ENCODE peak calls at places on chromosomes 11 and 22, in seven cellular contexts. Y, B, U, E, Z, X and Q are unnamed samples.

GRCh38 chr22:26606611-26607010 is 11.2 kb downstream of the CRYBB1 start:
- DNase-seq in Z (no peak), Y (no peak), E (no peak), B (no peak), X (no peak), U (no peak), Q (no peak)

GRCh38 chr11:79686703-79687419 is 246.0 kb upstream of the TENM4 start:
- DNase-seq in Z (no peak), B (no peak), U (no peak), Y (no peak), E (no peak), X (no peak), Q (no peak)

GRCh38 chr22:31102441-31103081 is 4.8 kb downstream of the SELENOM start:
- DNase-seq in E (peak; percentile 84), Z (no peak), B (no peak), Y (peak; percentile 47), X (no peak), U (no peak), Q (no peak)

GRCh38 chr11:115480611-115481010 is 23.6 kb downstream of the CADM1 start:
- DNase-seq in X (no peak), Y (no peak), Z (no peak), E (no peak), B (no peak), U (no peak), Q (no peak)

GRCh38 chr11:3835100-3835485 is 5.7 kb downstream of the RHOG start:
- DNase-seq in B (no peak), E (no peak), X (no peak), Z (no peak), Y (peak; percentile 83), U (no peak), Q (no peak)

GRCh38 chr11:74680035-74680671 is 51.1 kb downstream of the CHRDL2 start:
- DNase-seq in Z (no peak), U (no peak), E (no peak), Y (no peak), X (no peak), B (no peak), Q (no peak)

GRCh38 chr22:21856868-21857267 is 10.6 kb downstream of the MAPK1 start:
- DNase-seq in B (no peak), Z (no peak), E (no peak), X (no peak), U (no peak), Y (no peak), Q (no peak)

GRCh38 chr11:69702239-69702668 is 1.6 kb downstream of the FGF19 start:
- DNase-seq in Y (no peak), E (peak; percentile 69), X (no peak), B (no peak), U (no peak), Z (no peak), Q (no peak)

GRCh38 chr11:67374571-67375276 is 1.3 kb upstream of the CLCF1 start:
- DNase-seq in Y (no peak), Z (no peak), X (no peak), U (no peak), E (no peak), B (no peak), Q (no peak)

GRCh38 chr22:39176067-39176621 is 23.7 kb upstream of the CBX7 start:
- DNase-seq in X (no peak), Y (no peak), E (peak; percentile 72), Z (no peak), B (no peak), U (no peak), Q (peak; percentile 90)

GRCh38 chr11:126790550-126790981 is 210.0 kb downstream of the KIRREL3 start:
- DNase-seq in E (no peak), Y (peak; percentile 2), U (peak; percentile 44), Z (no peak), X (no peak), B (no peak), Q (no peak)

GRCh38 chr11:56885182-56885581 is 103.5 kb upstream of the OR5AK2 start:
- DNase-seq in E (peak; percentile 11), U (no peak), Y (no peak), B (no peak), Z (no peak), X (peak; percentile 23), Q (no peak)

GRCh38 chr11:3104961-3105790 is 48.0 kb upstream of the CARS1 start:
- DNase-seq in Y (no peak), X (peak; percentile 24), Z (no peak), B (no peak), U (no peak), E (no peak), Q (no peak)

GRCh38 chr11:62104816-62105610 is 18.8 kb upstream of the INCENP start:
- DNase-seq in Z (no peak), U (no peak), E (no peak), B (no peak), Y (peak; percentile 94), X (no peak), Q (no peak)

GRCh38 chr11:66365166-66365565 is 6.4 kb downstream of the SLC29A2 start:
- DNase-seq in E (no peak), Z (no peak), X (no peak), U (no peak), B (no peak), Y (no peak), Q (no peak)

GRCh38 chr22:24414984-24415945 is 12.1 kb upstream of the ADORA2A start:
- DNase-seq in X (peak; percentile 25), E (no peak), U (no peak), Y (no peak), Z (no peak), B (no peak), Q (no peak)

GRCh38 chr22:28969401-28970168 is 86.2 kb downstream of the ZNRF3 start:
- DNase-seq in Y (no peak), E (no peak), B (no peak), U (no peak), Z (no peak), X (no peak), Q (no peak)

GRCh38 chr11:119338318-119338890 is 2.3 kb downstream of the C1QTNF5 start:
- DNase-seq in U (no peak), B (peak; percentile 39), E (peak; percentile 57), X (peak; percentile 90), Z (no peak), Y (peak; percentile 89), Q (peak; percentile 90)
- TF ChIP-seq JUND in U (no peak), B (no peak), E (no peak), X (no peak), Z (no peak), Y (no peak), Q (no peak)

GRCh38 chr22:17965538-17966402 is 58.6 kb downstream of the MICAL3 start:
- DNase-seq in X (no peak), E (no peak), Y (peak; percentile 55), B (no peak), Z (no peak), U (no peak), Q (no peak)
- TF ChIP-seq JUND in X (no peak), E (no peak), Y (no peak), B (no peak), Z (no peak), U (no peak), Q (no peak)

GRCh38 chr22:45341503-45341902 is 31.8 kb downstream of the FAM118A start:
- DNase-seq in Z (no peak), U (no peak), Y (no peak), E (no peak), B (no peak), X (no peak), Q (no peak)
- TF ChIP-seq JUND in Z (no peak), U (no peak), Y (no peak), E (no peak), B (no peak), X (no peak), Q (no peak)

DNA sequence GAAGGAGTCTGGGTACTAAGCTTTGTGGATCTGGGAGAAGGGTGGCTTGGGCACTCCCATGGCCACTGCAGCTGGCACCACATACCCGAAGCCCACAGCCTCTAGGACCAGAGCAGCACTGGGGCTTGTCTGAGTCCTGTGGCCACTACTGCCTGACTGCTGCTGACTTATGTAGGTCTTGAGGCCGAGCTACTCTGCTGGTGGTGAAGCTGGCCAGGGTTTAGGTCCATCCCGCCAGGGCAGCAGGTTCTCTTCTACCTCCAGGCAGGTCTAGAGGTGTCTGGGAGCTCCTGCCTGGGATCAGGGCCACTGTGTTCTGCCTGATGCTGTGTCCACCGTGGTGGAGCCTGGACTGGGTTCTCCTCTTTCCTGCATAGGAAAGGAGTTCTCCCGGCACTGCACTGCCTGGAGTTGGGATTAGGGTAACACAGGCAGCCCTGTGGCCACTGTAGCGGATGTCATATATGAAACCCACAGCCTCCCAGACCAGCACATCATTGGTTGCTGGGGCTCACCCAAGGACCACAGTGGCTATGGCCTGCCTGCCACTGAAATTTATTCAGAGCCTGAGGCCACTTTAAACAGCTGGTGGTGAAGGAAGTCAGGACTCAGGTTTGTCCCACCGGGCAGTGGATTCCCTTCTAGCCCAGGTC is 109.8 kb upstream of the SERPIND1 start:
- DNase-seq in Y (no peak), X (no peak), E (no peak), U (no peak), Z (no peak), B (no peak), Q (no peak)
- TF ChIP-seq JUND in Y (no peak), X (no peak), E (no peak), U (no peak), Z (no peak), B (no peak), Q (no peak)

GRCh38 chr11:90722552-90723190 is 499.8 kb upstream of the CHORDC1 start:
- DNase-seq in Z (no peak), U (no peak), X (no peak), Y (no peak), E (peak; percentile 68), B (no peak), Q (peak; percentile 10)
- TF ChIP-seq JUND in Z (no peak), U (no peak), X (no peak), Y (no peak), E (no peak), B (no peak), Q (no peak)

GRCh38 chr11:120555433-120555773 is 43.9 kb downstream of the GRIK4 start:
- DNase-seq in Y (no peak), E (no peak), Z (no peak), X (peak; percentile 47), B (no peak), U (no peak), Q (no peak)
- TF ChIP-seq JUND in Y (no peak), E (no peak), Z (no peak), X (no peak), B (no peak), U (no peak), Q (no peak)

GRCh38 chr11:45848654-45849081 is 1.4 kb downstream of the CRY2 start:
- DNase-seq in Y (no peak), E (peak; percentile 78), B (no peak), Z (no peak), U (no peak), X (no peak), Q (peak; percentile 77)
- TF ChIP-seq JUND in Y (no peak), E (no peak), B (no peak), Z (no peak), U (no peak), X (no peak), Q (no peak)